ENCODE peak calls at places on chromosomes 12 and 14, in ten cellular contexts. O, U, C, A, L, E, Y, N, Q and H are unnamed samples.

GRCh38 chr12:27303139-27304111 is 29.2 kb upstream of the BMAL2 start:
- DNase-seq in Y (no peak), U (no peak), L (no peak), O (no peak), E (no peak), Q (no peak), A (no peak), C (no peak), N (no peak), H (no peak)

GRCh38 chr14:35949933-35950332 is 123.8 kb downstream of the BRMS1L start:
- DNase-seq in Q (no peak), Y (no peak), O (no peak), L (no peak), C (no peak), E (no peak), A (no peak), N (no peak), U (no peak), H (no peak)

GRCh38 chr12:30979371-30980259 is 53.1 kb downstream of the TSPAN11 start:
- DNase-seq in U (no peak), C (no peak), A (peak; percentile 28), E (no peak), N (no peak), L (no peak), O (no peak), Q (no peak), Y (no peak), H (no peak)

GRCh38 chr12:107600596-107601144 is 84.9 kb upstream of the PWP1 start:
- DNase-seq in Y (no peak), A (no peak), Q (no peak), O (no peak), L (no peak), C (no peak), N (no peak), E (no peak), U (no peak), H (no peak)

GRCh38 chr12:41205070-41205715 is 17.1 kb downstream of the PDZRN4 start:
- DNase-seq in C (no peak), N (no peak), L (no peak), O (peak; percentile 13), Y (no peak), A (no peak), U (peak; percentile 5), Q (no peak), E (no peak), H (no peak)

GRCh38 chr12:58491296-58491695 is 429.0 kb downstream of the LRIG3 start:
- DNase-seq in E (no peak), A (no peak), C (no peak), L (no peak), Y (no peak), N (no peak), O (no peak), Q (no peak), U (no peak), H (no peak)

GRCh38 chr12:2753536-2753935 is 41.2 kb upstream of the FKBP4 start:
- DNase-seq in Q (no peak), L (no peak), Y (no peak), N (no peak), E (no peak), U (no peak), C (no peak), O (no peak), A (no peak), H (no peak)

GRCh38 chr12:128971802-128972201 is 118.5 kb downstream of the GLT1D1 start:
- DNase-seq in C (no peak), A (no peak), Y (no peak), L (no peak), U (no peak), E (no peak), N (no peak), Q (no peak), O (no peak), H (no peak)

GRCh38 chr12:111437816-111438454 is 32.2 kb downstream of the SH2B3 start:
- DNase-seq in N (no peak), Q (no peak), U (peak; percentile 95), Y (no peak), L (peak; percentile 68), E (no peak), O (no peak), C (peak; percentile 83), A (no peak), H (no peak)

GRCh38 chr12:111436811-111437210 is 31.1 kb downstream of the SH2B3 start:
- DNase-seq in L (no peak), Q (no peak), E (no peak), C (no peak), O (no peak), A (no peak), U (no peak), Y (no peak), N (no peak), H (no peak)

GRCh38 chr12:111439657-111440151 is 34.0 kb downstream of the SH2B3 start:
- DNase-seq in Y (no peak), Q (peak; percentile 58), N (no peak), C (no peak), U (no peak), E (no peak), L (no peak), A (no peak), O (no peak), H (no peak)

GRCh38 chr12:111440152-111440551 is 34.4 kb downstream of the SH2B3 start:
- DNase-seq in A (no peak), U (no peak), O (no peak), L (no peak), E (no peak), Y (no peak), Q (peak; percentile 63), C (no peak), N (no peak), H (no peak)

GRCh38 chr12:111438501-111438900 is 32.8 kb downstream of the SH2B3 start:
- DNase-seq in O (no peak), C (peak; percentile 65), Y (no peak), E (no peak), U (peak; percentile 67), Q (no peak), L (no peak), N (peak; percentile 84), A (no peak), H (peak; percentile 51)
- H3K27ac ChIP-seq in O (no peak overlapping the region), C (peak overlapping the region; percentile 83), Y (peak overlapping the region; percentile 71), E (no peak overlapping the region), U (peak overlapping the region; percentile 85), Q (peak overlapping the region; percentile 44), L (no peak overlapping the region), N (peak overlapping the region; percentile 46), A (peak overlapping the region; percentile 97), H (peak overlapping the region; percentile 98)

GRCh38 chr14:73771848-73772705 is 57.9 kb upstream of the PNMA1 start:
- DNase-seq in C (peak; percentile 78), O (peak; percentile 79), Q (no peak), U (peak; percentile 80), N (peak; percentile 83), L (peak; percentile 84), E (peak; percentile 76), A (no peak), Y (no peak), H (peak; percentile 60)

GRCh38 chr14:73774244-73774575 is 60.0 kb upstream of the PNMA1 start:
- DNase-seq in E (no peak), C (no peak), N (no peak), A (no peak), L (no peak), Q (peak; percentile 55), O (no peak), Y (no peak), U (no peak), H (no peak)

GRCh38 chr14:73773441-73774243 is 59.5 kb upstream of the PNMA1 start:
- DNase-seq in U (no peak), O (no peak), L (no peak), C (no peak), E (no peak), N (no peak), Y (no peak), Q (peak; percentile 27), A (no peak), H (no peak)

GRCh38 chr14:73768107-73768506 is 53.9 kb upstream of the PNMA1 start:
- DNase-seq in O (no peak), A (no peak), Q (no peak), Y (no peak), E (no peak), L (no peak), N (no peak), C (no peak), U (peak; percentile 65), H (no peak)

DNA sequence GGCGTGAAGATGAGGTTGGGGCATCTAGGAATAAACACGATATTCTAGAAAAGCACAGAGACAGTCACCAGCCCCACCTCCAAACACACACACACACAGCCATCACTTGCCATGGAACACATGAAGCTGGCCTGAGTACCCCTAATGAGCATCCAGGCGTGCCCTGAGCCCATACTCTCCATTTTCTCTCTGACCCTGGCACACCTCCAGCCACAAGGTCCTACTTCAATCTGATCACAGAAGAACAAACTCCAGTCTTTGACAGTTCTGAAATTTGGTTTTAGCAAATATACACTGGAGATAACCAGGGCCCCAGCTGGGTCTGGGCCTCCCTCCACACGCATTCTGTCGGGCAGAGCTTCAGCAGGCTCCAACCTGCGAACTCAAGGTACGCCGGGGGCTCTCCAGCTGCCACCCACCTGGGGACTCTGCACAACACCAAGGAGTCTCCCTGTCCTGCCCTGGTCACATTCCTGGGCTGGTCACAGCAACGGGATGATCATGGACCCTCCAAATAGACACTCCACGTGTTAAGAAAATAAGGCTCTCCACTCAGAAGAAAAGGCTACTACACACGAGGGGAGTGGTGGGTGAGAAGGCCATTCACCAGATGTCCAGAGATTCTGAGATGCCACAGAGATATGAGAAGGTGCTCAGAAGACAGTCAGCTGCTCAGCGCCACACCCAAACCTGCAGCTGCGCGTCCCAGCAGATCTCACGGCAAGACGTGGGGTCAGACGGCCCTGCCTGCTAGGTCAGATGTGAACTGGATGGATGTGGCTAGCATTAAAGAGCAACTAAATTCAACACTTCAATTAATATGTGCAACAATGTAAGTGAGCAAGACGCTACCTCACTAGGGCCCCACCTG is 57.0 kb upstream of the PNMA1 start:
- DNase-seq in N (no peak), C (no peak), O (peak; percentile 58), L (no peak), U (no peak), E (no peak), A (no peak), Y (no peak), Q (no peak), H (no peak)
- H3K4me1 ChIP-seq in N (peaks cover 64% of the 10 kb centered on the region), C (peaks cover 78% of the 10 kb centered on the region), O (peaks cover 60% of the 10 kb centered on the region), L (peaks cover 18% of the 10 kb centered on the region), U (peaks cover 14% of the 10 kb centered on the region), E (peaks cover 16% of the 10 kb centered on the region), A (peaks cover 98% of the 10 kb centered on the region), Y (peaks cover 88% of the 10 kb centered on the region), Q (peaks cover 89% of the 10 kb centered on the region), H (peaks cover 75% of the 10 kb centered on the region)

DNA sequence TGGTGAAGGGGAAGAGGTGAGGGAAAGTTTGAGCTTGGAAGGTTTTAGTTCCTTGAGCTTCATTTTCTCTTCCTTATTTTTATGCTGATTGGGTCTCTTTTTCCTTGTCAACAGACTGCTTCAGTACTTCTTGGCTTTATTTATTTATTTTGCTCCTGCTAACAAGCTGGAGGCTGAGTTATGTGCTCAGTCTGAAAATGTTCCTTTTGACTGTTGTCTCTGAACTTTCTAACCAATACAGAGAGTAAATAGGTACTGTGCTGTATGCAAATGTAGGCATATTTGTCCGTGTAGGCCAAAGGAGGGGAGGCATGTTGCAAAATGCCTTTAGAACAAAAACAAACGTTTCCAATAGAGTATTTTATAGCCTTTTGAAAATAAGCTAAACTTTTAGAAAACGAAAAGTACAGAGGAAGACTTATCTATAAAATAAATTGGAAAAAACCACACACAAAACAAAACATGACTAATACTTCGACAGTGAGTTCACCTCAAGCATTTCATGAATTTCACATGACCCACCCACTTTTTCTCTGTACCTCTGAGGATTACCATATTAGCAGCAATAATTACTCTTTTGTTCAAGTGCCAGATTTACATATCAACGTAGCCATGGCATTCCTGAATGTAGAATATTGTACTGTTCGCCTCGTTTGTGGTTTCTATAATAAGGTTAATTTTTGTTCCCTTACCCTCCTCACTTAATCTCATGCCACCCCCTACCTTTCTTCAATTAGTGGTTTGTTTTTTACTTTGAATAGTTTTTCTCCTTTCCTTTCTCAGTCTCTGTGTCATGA is 4.7 kb upstream of the CREBL2 start:
- DNase-seq in L (no peak), C (no peak), Y (no peak), A (no peak), U (no peak), N (no peak), Q (no peak), O (no peak), E (no peak), H (no peak)
- H3K27ac ChIP-seq in L (no peak overlapping the region), C (peak overlapping the region; percentile 65), Y (peak overlapping the region; percentile 8), A (no peak overlapping the region), U (no peak overlapping the region), N (no peak overlapping the region), Q (no peak overlapping the region), O (no peak overlapping the region), E (no peak overlapping the region), H (no peak overlapping the region)

GRCh38 chr12:25995906-25996305 is 37.4 kb downstream of the RASSF8 start:
- DNase-seq in U (no peak), A (no peak), L (no peak), Y (no peak), C (no peak), N (no peak), E (no peak), O (no peak), Q (no peak), H (no peak)

GRCh38 chr12:25997401-25997973 is 39.0 kb downstream of the RASSF8 start:
- DNase-seq in O (no peak), N (no peak), L (no peak), U (peak; percentile 96), A (no peak), C (no peak), E (no peak), Y (no peak), Q (no peak), H (no peak)

GRCh38 chr12:25996677-25997076 is 38.2 kb downstream of the RASSF8 start:
- DNase-seq in L (no peak), E (no peak), N (no peak), A (no peak), O (no peak), Y (no peak), C (no peak), U (no peak), Q (no peak), H (no peak)

GRCh38 chr12:25994252-25994651 is 35.8 kb downstream of the RASSF8 start:
- DNase-seq in O (no peak), Y (no peak), U (no peak), N (no peak), E (no peak), C (no peak), L (no peak), Q (no peak), A (no peak), H (no peak)

GRCh38 chr12:25994901-25995625 is 36.6 kb downstream of the RASSF8 start:
- DNase-seq in U (no peak), A (no peak), L (no peak), Q (no peak), C (no peak), N (no peak), E (no peak), O (no peak), Y (no peak), H (no peak)
- H3K4me1 ChIP-seq in U (peaks cover 31% of the 10 kb centered on the region), A (peaks cover 47% of the 10 kb centered on the region), L (no peaks in the 10 kb centered on the region), Q (peaks cover 69% of the 10 kb centered on the region), C (peaks cover 15% of the 10 kb centered on the region), N (no peaks in the 10 kb centered on the region), E (no peaks in the 10 kb centered on the region), O (peaks cover 11% of the 10 kb centered on the region), Y (peaks cover 47% of the 10 kb centered on the region), H (no peaks in the 10 kb centered on the region)